ENCODE peak calls at places on chromosomes 11 and 22, in ten cellular contexts. E is astrocyte of the cerebellum; X is heart right ventricle; I is hepatocyte; W is GM13976; A is fibroblast of villous mesenchyme; Y is CD8-positive, alpha-beta T cell; Q is GM10248; P is cardiac fibroblast; Z is Peyer's patch. T is an unnamed sample.

GRCh38 chr11:102705626-102706025 is at the start of gene MMP27:
- DNase-seq in E (no peak), X (no peak), I (no peak), W (no peak), A (peak), Y (no peak), Q (no peak), P (no peak), Z (no peak), T (no peak)

GRCh38 chr22:44399196-44399837 is 86.6 kb upstream of the SHISAL1 start:
- DNase-seq in E (no peak), X (no peak), I (no peak), W (no peak), A (no peak), Y (no peak), Q (no peak), P (no peak), Z (peak), T (no peak)

GRCh38 chr11:106463154-106463553 is 385.7 kb downstream of the AASDHPPT start:
- DNase-seq in E (no peak), X (no peak), I (no peak), W (no peak), A (peak), Y (no peak), Q (no peak), P (no peak), Z (no peak), T (no peak)

GRCh38 chr22:35203583-35203982 is 53.7 kb upstream of the HMGXB4 start:
- DNase-seq in E (no peak), X (no peak), I (no peak), W (no peak), A (no peak), Y (no peak), Q (no peak), P (no peak), Z (no peak), T (no peak)

GRCh38 chr11:119316729-119317591 is at the start of gene MCAM:
- DNase-seq in E (no peak), X (peak), I (peak), W (peak), A (peak), Y (no peak), Q (no peak), P (no peak), Z (no peak), T (peak)

GRCh38 chr11:59562292-59562691 is 51.0 kb downstream of the OR4D9 start:
- DNase-seq in E (no peak), X (no peak), I (no peak), W (no peak), A (no peak), Y (no peak), Q (no peak), P (no peak), Z (no peak), T (no peak)

GRCh38 chr11:77085652-77086051 is 17.0 kb upstream of the OMP start:
- DNase-seq in E (no peak), X (no peak), I (no peak), W (no peak), A (no peak), Y (no peak), Q (no peak), P (no peak), Z (no peak), T (no peak)

GRCh38 chr11:10379871-10380568 is 75.0 kb upstream of the AMPD3 start:
- DNase-seq in E (no peak), X (no peak), I (no peak), W (no peak), A (no peak), Y (no peak), Q (no peak), P (no peak), Z (no peak), T (no peak)

GRCh38 chr11:16924826-16925494 is 89.3 kb downstream of the PLEKHA7 start:
- DNase-seq in E (peak), X (peak), I (peak), W (peak), A (peak), Y (no peak), Q (peak), P (peak), Z (no peak), T (peak)

GRCh38 chr22:26428515-26429457 is at the start of gene ASPHD2:
- DNase-seq in E (peak), X (peak), I (peak), W (peak), A (peak), Y (peak), Q (peak), P (peak), Z (peak), T (peak)

GRCh38 chr11:1237128-1237580 is 14.3 kb downstream of the MUC5B start:
- DNase-seq in E (no peak), X (no peak), I (no peak), W (no peak), A (no peak), Y (no peak), Q (no peak), P (no peak), Z (no peak), T (no peak)

GRCh38 chr11:117828641-117829368 is 4.3 kb upstream of the FXYD2 start:
- DNase-seq in E (peak), X (no peak), I (peak), W (peak), A (peak), Y (peak), Q (peak), P (peak), Z (peak), T (peak)

GRCh38 chr22:36715647-36716046 is 12.1 kb upstream of the CACNG2 start:
- DNase-seq in E (no peak), X (no peak), I (no peak), W (no peak), A (no peak), Y (no peak), Q (no peak), P (no peak), Z (no peak), T (no peak)

DNA sequence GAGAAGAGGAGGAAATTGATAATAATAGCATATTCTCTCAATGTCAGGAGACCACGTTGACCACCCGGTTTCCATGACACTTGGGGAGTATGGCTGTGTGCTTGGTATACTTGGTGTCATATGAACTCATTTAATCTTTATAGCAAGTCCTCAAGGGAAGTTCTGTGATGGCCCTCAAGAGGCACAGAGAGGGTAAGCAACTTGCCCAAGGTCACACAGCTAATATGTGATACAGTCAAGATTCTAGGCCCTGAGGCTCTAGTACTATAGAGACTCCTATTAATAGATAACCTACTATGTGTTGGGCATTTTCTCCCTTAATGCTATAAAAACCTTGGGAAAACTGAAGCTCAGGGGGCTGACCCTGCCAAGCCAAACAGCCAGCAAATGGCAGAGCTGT is 10.6 kb upstream of the CACNG2 start:
- DNase-seq in E (no peak), X (no peak), I (no peak), W (no peak), A (no peak), Y (no peak), Q (no peak), P (no peak), Z (no peak), T (no peak)
- TF ChIP-seq CTCF in E (no peak), X (no peak), I (no peak), W (no peak), A (no peak), Y (no peak), Q (no peak), P (no peak), Z (no peak), T (no peak)

DNA sequence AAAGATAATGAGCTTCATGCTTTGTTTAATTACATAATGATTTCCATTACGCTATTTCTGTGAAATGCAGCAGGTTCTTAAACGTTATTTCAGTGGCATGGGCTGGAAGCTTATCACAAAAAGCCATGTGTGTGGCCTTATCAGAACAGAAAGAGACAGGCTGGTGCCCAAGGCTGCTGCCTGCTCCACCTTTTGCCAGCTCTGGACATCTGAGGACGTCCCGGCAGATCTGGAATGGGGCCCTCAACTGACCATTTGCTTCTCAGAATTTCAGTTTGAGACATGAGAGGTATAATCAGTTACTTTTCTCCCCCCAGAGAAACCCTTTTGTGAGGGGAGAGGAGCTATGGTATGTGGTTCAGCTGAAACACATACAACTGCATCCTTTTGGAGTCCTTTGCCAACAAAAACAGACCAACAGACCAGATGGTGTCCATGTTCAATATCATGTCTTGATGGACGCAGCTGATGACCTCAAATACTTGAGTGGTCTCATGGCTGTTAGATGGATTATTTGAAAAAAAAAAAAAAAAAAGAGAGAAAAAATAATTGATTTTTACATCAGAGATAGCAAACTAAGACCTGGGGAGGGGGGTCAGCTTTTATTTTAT is 8.6 kb downstream of the CDPF1 start:
- DNase-seq in E (no peak), X (no peak), I (no peak), W (no peak), A (no peak), Y (no peak), Q (no peak), P (no peak), Z (no peak), T (no peak)
- TF ChIP-seq CTCF in E (no peak), X (no peak), I (no peak), W (no peak), A (no peak), Y (no peak), Q (no peak), P (no peak), Z (no peak), T (no peak)

GRCh38 chr11:44120169-44120568 is 24.7 kb downstream of the EXT2 start:
- DNase-seq in E (no peak), X (peak), I (no peak), W (no peak), A (no peak), Y (no peak), Q (no peak), P (peak), Z (no peak), T (no peak)
- TF ChIP-seq CTCF in E (peak), X (peak), I (peak), W (no peak), A (peak), Y (no peak), Q (no peak), P (peak), Z (no peak), T (no peak)

DNA sequence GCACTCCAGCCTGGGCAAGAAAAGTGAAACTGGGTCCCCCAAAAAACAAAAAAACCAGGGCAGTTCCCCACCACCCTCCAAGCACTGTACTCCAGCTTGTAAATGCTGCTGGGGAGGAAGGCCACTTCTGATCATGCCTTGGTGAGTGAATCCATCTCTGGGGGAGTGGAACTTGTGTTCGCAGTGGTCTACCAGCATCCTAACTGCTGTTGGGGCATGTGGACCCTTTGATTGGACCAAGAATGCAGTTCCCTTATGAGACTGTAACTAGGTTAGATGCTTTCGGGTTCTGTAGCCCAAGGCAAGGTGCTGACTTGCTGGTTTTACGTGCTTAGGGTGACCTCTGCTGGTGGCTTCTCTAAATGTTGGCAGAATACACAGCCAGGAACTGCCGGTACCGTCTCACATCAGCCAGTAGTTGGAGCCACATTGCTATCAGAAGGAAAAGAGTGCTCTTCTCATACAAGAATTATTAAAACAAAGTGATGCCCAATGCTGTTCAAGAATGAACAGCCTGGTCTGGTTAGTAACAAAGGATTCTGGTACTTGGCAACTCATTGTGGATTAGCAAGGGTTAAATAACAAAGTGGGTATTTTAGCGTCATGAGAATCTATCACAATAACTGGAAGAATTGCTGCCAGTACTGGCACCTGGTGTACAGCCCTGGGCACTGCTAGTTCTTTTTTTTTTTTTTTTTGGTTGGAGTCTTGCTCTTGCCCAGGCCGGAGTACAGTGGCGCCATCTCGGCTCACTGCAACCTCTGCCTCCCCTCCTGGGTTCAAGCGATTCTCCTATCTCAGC is 13.0 kb downstream of the EIF1AD start:
- DNase-seq in E (peak), X (peak), I (peak), W (peak), A (peak), Y (peak), Q (peak), P (peak), Z (peak), T (peak)
- TF ChIP-seq CTCF in E (peak), X (peak), I (peak), W (peak), A (peak), Y (peak), Q (peak), P (peak), Z (peak), T (peak)

GRCh38 chr11:18650859-18651557 is 16.9 kb upstream of the SPTY2D1 start:
- DNase-seq in E (peak), X (no peak), I (peak), W (peak), A (peak), Y (peak), Q (peak), P (peak), Z (peak), T (peak)
- TF ChIP-seq CTCF in E (peak), X (peak), I (peak), W (peak), A (peak), Y (no peak), Q (peak), P (peak), Z (peak), T (peak)

GRCh38 chr22:28829358-28830181 is 29.2 kb upstream of the XBP1 start:
- DNase-seq in E (peak), X (peak), I (peak), W (peak), A (peak), Y (peak), Q (peak), P (peak), Z (peak), T (peak)
- TF ChIP-seq CTCF in E (peak), X (peak), I (peak), W (peak), A (peak), Y (peak), Q (peak), P (peak), Z (peak), T (peak)

GRCh38 chr11:131868769-131869482 is 498.5 kb downstream of the NTM start:
- DNase-seq in E (no peak), X (no peak), I (no peak), W (no peak), A (peak), Y (no peak), Q (no peak), P (no peak), Z (no peak), T (no peak)

GRCh38 chr11:131865860-131866259 is 495.4 kb downstream of the NTM start:
- DNase-seq in E (no peak), X (no peak), I (no peak), W (no peak), A (no peak), Y (no peak), Q (no peak), P (no peak), Z (no peak), T (no peak)

GRCh38 chr11:131864205-131864604 is 493.8 kb downstream of the NTM start:
- DNase-seq in E (no peak), X (no peak), I (no peak), W (no peak), A (no peak), Y (no peak), Q (no peak), P (no peak), Z (no peak), T (no peak)

GRCh38 chr11:131867457-131868257 is 497.2 kb downstream of the NTM start:
- DNase-seq in E (peak), X (peak), I (peak), W (peak), A (peak), Y (no peak), Q (peak), P (peak), Z (no peak), T (peak)

GRCh38 chr11:131866535-131867400 is 496.4 kb downstream of the NTM start:
- DNase-seq in E (no peak), X (no peak), I (no peak), W (no peak), A (no peak), Y (no peak), Q (no peak), P (no peak), Z (no peak), T (no peak)
- TF ChIP-seq CTCF in E (peak), X (no peak), I (no peak), W (no peak), A (peak), Y (no peak), Q (no peak), P (no peak), Z (no peak), T (no peak)

T was measured in GM20000.